ENCODE peak calls at places on chromosome 9, in four cellular contexts. One of them, this sample, is unnamed.

GRCh38 chr9:38337706-38338264 is 54.7 kb upstream of the ALDH1B1 start:
- DNase-seq in mesendoderm: no peak
- DNase-seq in H9: no peak
- DNase-seq in neuronal stem cell: no peak
- DNase-seq in this sample: no peak

GRCh38 chr9:2657427-2657826 is 35.8 kb downstream of the VLDLR start:
- DNase-seq in H9: no peak
- DNase-seq in mesendoderm: no peak
- DNase-seq in neuronal stem cell: no peak
- DNase-seq in this sample: no peak

GRCh38 chr9:132150256-132150655 is 11.6 kb upstream of the NTNG2 start:
- DNase-seq in mesendoderm: no peak
- DNase-seq in H9: no peak
- DNase-seq in neuronal stem cell: no peak
- DNase-seq in this sample: no peak

GRCh38 chr9:115146581-115147021 is 28.6 kb upstream of the TNC start:
- DNase-seq in neuronal stem cell: no peak
- DNase-seq in mesendoderm: peak; percentile 93
- DNase-seq in H9: no peak
- DNase-seq in this sample: peak; percentile 93

GRCh38 chr9:104993291-104993963 is 65.5 kb upstream of the ABCA1 start:
- DNase-seq in H9: peak; percentile 93
- DNase-seq in neuronal stem cell: peak; percentile 87
- DNase-seq in mesendoderm: peak; percentile 99
- DNase-seq in this sample: peak; percentile 96

GRCh38 chr9:79655571-79655970 is 83.8 kb downstream of the TLE4 start:
- DNase-seq in mesendoderm: no peak
- DNase-seq in neuronal stem cell: no peak
- DNase-seq in H9: no peak
- DNase-seq in this sample: peak; percentile 36

GRCh38 chr9:87387351-87388055 is 110.2 kb upstream of the DAPK1 start:
- DNase-seq in mesendoderm: peak; percentile 64
- DNase-seq in H9: no peak
- DNase-seq in neuronal stem cell: no peak
- DNase-seq in this sample: no peak

GRCh38 chr9:72139233-72139632 is 10.0 kb upstream of the GDA start:
- DNase-seq in mesendoderm: peak; percentile 40
- DNase-seq in neuronal stem cell: no peak
- DNase-seq in H9: no peak
- DNase-seq in this sample: no peak

GRCh38 chr9:97561501-97561900 is 60.0 kb downstream of the TMOD1 start:
- DNase-seq in H9: no peak
- DNase-seq in mesendoderm: no peak
- DNase-seq in neuronal stem cell: no peak
- DNase-seq in this sample: no peak

GRCh38 chr9:20981486-20981885 is 50.0 kb downstream of the HACD4 start:
- DNase-seq in H9: no peak
- DNase-seq in mesendoderm: no peak
- DNase-seq in neuronal stem cell: no peak
- DNase-seq in this sample: peak; percentile 63

GRCh38 chr9:95225016-95225745 is 92.3 kb downstream of the FANCC start:
- DNase-seq in neuronal stem cell: no peak
- DNase-seq in mesendoderm: no peak
- DNase-seq in H9: no peak
- DNase-seq in this sample: peak; percentile 33

GRCh38 chr9:37426846-37427245 is 4.3 kb downstream of the GRHPR start:
- DNase-seq in H9: no peak
- DNase-seq in mesendoderm: no peak
- DNase-seq in neuronal stem cell: no peak
- DNase-seq in this sample: no peak

GRCh38 chr9:37949576-37949975 is 45.6 kb upstream of the SLC25A51 start:
- DNase-seq in H9: no peak
- DNase-seq in mesendoderm: no peak
- DNase-seq in neuronal stem cell: no peak
- DNase-seq in this sample: no peak

GRCh38 chr9:22238809-22239684 is 207.6 kb upstream of the DMRTA1 start:
- DNase-seq in mesendoderm: peak; percentile 84
- DNase-seq in H9: no peak
- DNase-seq in neuronal stem cell: no peak
- DNase-seq in this sample: peak; percentile 79

GRCh38 chr9:752681-753200 is 88.8 kb upstream of the DMRT1 start:
- DNase-seq in H9: no peak
- DNase-seq in neuronal stem cell: no peak
- DNase-seq in mesendoderm: no peak
- DNase-seq in this sample: peak; percentile 70

GRCh38 chr9:89606567-89607311 is 1.9 kb downstream of the GADD45G start:
- DNase-seq in neuronal stem cell: peak; percentile 32
- DNase-seq in mesendoderm: peak; percentile 90
- DNase-seq in H9: peak; percentile 52
- DNase-seq in this sample: peak; percentile 50

GRCh38 chr9:111621895-111622480 is 9.1 kb upstream of the DNAJC25 start:
- DNase-seq in mesendoderm: no peak
- DNase-seq in H9: no peak
- DNase-seq in neuronal stem cell: no peak
- DNase-seq in this sample: peak; percentile 62

GRCh38 chr9:89608646-89609335 is 4.0 kb downstream of the GADD45G start:
- DNase-seq in H9: peak; percentile 15
- DNase-seq in neuronal stem cell: no peak
- DNase-seq in mesendoderm: no peak
- DNase-seq in this sample: no peak

GRCh38 chr9:108219664-108220063 is 636.1 kb downstream of the ACTL7B start:
- DNase-seq in neuronal stem cell: no peak
- DNase-seq in H9: no peak
- DNase-seq in mesendoderm: no peak
- DNase-seq in this sample: no peak

GRCh38 chr9:68730570-68731227 is 25.7 kb downstream of the PIP5K1B start:
- DNase-seq in mesendoderm: no peak
- DNase-seq in H9: no peak
- DNase-seq in neuronal stem cell: no peak
- DNase-seq in this sample: no peak

GRCh38 chr9:20570756-20571155 is 51.5 kb downstream of the MLLT3 start:
- DNase-seq in mesendoderm: no peak
- DNase-seq in neuronal stem cell: no peak
- DNase-seq in H9: no peak
- DNase-seq in this sample: peak; percentile 78

GRCh38 chr9:93525476-93525875 is 50.9 kb upstream of the PHF2 start:
- DNase-seq in neuronal stem cell: no peak
- DNase-seq in H9: no peak
- DNase-seq in mesendoderm: peak; percentile 25
- DNase-seq in this sample: no peak

GRCh38 chr9:115137511-115137910 is 19.6 kb upstream of the TNC start:
- DNase-seq in neuronal stem cell: no peak
- DNase-seq in H9: no peak
- DNase-seq in mesendoderm: peak; percentile 56
- DNase-seq in this sample: no peak

GRCh38 chr9:114799441-114799840 is 6.4 kb downstream of the TNFSF15 start:
- DNase-seq in mesendoderm: peak; percentile 89
- DNase-seq in neuronal stem cell: peak; percentile 56
- DNase-seq in H9: peak; percentile 40
- DNase-seq in this sample: peak; percentile 21

GRCh38 chr9:68705636-68706578 is 867 bp downstream of the PIP5K1B start:
- DNase-seq in mesendoderm: peak; percentile 52
- DNase-seq in H9: peak; percentile 29
- DNase-seq in neuronal stem cell: no peak
- DNase-seq in this sample: peak; percentile 33

GRCh38 chr9:20564650-20565049 is 57.6 kb downstream of the MLLT3 start:
- DNase-seq in H9: no peak
- DNase-seq in neuronal stem cell: no peak
- DNase-seq in mesendoderm: no peak
- DNase-seq in this sample: no peak

GRCh38 chr9:14303526-14303925 is 10.4 kb downstream of the NFIB start:
- DNase-seq in mesendoderm: no peak
- DNase-seq in H9: no peak
- DNase-seq in neuronal stem cell: no peak
- DNase-seq in this sample: no peak

DNA sequence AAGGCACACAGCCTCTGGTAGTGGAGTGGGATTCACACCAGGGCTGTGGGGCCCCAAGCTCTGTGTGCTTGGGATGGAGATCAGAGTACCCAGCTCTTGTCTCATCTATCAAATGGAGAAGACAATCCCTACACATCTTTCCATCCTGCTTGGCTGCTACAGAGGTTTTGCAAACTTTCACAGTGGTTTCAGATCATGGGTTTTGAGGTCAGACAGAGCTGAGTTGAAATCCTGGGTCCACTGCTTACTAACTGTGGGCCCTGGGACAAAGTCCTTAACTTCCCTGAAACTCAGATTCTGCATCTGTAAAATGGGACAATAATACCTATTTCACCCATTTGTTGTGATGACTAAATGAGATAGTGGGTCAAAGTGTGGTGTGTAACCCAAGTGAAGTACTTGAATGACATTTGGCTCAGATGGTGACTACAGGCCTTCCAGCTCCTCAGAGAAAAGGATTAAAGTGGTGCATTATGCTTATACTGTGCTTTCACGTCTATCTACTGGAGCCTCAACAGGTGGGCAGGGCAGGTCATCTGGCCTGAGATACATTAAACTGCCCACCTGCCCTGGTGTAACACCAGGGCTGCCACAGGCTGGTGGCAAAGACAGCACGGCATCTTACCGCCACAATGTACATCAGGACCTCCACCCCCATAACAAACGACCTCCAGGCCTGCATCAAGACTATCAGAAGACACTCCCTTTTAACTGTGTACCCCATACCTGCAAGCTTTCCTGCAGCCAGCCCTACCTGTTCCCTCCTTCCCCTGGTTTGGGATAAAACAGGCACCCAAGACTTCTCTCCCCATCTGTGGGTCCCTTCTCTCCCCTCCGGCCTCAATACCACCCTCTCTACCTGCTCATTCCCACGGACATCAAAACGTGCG is 774 bp upstream of the TRAF1 start:
- DNase-seq in neuronal stem cell: no peak
- DNase-seq in mesendoderm: no peak
- DNase-seq in H9: no peak
- DNase-seq in this sample: no peak
- H3K9ac ChIP-seq in neuronal stem cell: no peak overlapping the region
- H3K9ac ChIP-seq in mesendoderm: no peak overlapping the region
- H3K9ac ChIP-seq in H9: no peak overlapping the region
- H3K9ac ChIP-seq in this sample: no peak overlapping the region

GRCh38 chr9:23444658-23445057 is 381.4 kb downstream of the ELAVL2 start:
- DNase-seq in mesendoderm: no peak
- DNase-seq in H9: no peak
- DNase-seq in neuronal stem cell: no peak
- DNase-seq in this sample: no peak
- H3K23ac ChIP-seq in mesendoderm: no peak overlapping the region
- H3K23ac ChIP-seq in H9: no peak overlapping the region
- H3K23ac ChIP-seq in neuronal stem cell: no peak overlapping the region
- H3K23ac ChIP-seq in this sample: no peak overlapping the region

GRCh38 chr9:4287386-4287785 is 12.5 kb downstream of the GLIS3 start:
- DNase-seq in mesendoderm: no peak
- DNase-seq in neuronal stem cell: no peak
- DNase-seq in H9: no peak
- DNase-seq in this sample: no peak
- H4K8ac ChIP-seq in mesendoderm: no peak overlapping the region
- H4K8ac ChIP-seq in neuronal stem cell: no peak overlapping the region
- H4K8ac ChIP-seq in H9: no peak overlapping the region
- H4K8ac ChIP-seq in this sample: no peak overlapping the region

GRCh38 chr9:124139001-124139400 is 118.7 kb upstream of the NEK6 start:
- DNase-seq in neuronal stem cell: no peak
- DNase-seq in H9: no peak
- DNase-seq in mesendoderm: no peak
- DNase-seq in this sample: peak; percentile 82
- H3K9ac ChIP-seq in neuronal stem cell: no peak overlapping the region
- H3K9ac ChIP-seq in H9: no peak overlapping the region
- H3K9ac ChIP-seq in mesendoderm: no peak overlapping the region
- H3K9ac ChIP-seq in this sample: peak overlapping the region; percentile 83

DNA sequence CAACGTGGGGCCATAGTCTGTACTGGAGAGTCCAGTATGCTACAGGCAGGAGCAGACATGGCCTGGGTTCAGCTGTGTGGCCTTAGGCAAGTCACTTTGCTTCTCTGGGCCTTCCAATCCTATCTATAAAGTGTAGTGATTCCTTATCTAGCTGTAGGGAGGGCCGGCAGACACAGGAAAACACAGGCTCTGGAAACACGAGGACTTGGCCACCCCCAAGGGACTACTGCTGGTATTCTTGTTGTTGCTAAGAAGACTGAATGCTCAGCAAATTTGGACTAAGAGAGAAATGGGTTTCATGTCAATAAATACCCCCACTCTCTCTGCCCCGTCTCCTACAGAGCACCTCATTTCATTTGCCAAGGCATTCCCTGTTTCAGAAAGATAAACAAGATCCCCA is 105.9 kb downstream of the GABBR2 start:
- DNase-seq in H9: no peak
- DNase-seq in neuronal stem cell: no peak
- DNase-seq in mesendoderm: no peak
- DNase-seq in this sample: no peak
- H3K23ac ChIP-seq in H9: no peak overlapping the region
- H3K23ac ChIP-seq in neuronal stem cell: no peak overlapping the region
- H3K23ac ChIP-seq in mesendoderm: no peak overlapping the region
- H3K23ac ChIP-seq in this sample: no peak overlapping the region

DNA sequence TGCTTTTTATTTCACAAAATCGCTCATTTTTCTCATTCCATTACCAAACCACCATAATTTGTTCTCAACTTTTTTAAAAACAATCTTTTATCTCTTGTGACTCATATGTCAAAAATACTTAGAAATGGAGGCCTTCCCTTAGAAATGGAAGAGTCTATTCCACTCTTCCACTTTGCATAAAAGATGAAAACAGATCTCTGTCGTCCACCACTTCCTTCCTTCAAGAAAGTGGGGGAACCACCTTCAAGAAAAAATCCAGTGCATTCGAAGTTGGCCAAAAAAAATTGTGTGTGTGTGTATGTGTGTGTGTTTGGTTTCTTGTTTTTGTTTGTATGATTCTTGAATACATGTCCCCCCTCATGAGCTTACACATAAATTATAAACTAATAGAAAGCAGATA is 628.8 kb upstream of the DMAC1 start:
- DNase-seq in mesendoderm: no peak
- DNase-seq in neuronal stem cell: no peak
- DNase-seq in H9: no peak
- DNase-seq in this sample: no peak
- H4K8ac ChIP-seq in mesendoderm: no peak overlapping the region
- H4K8ac ChIP-seq in neuronal stem cell: no peak overlapping the region
- H4K8ac ChIP-seq in H9: no peak overlapping the region
- H4K8ac ChIP-seq in this sample: no peak overlapping the region

GRCh38 chr9:32398207-32398606 is 13.8 kb downstream of the ACO1 start:
- DNase-seq in mesendoderm: no peak
- DNase-seq in H9: no peak
- DNase-seq in neuronal stem cell: no peak
- DNase-seq in this sample: peak; percentile 62

GRCh38 chr9:32399110-32399815 is 14.8 kb downstream of the ACO1 start:
- DNase-seq in mesendoderm: no peak
- DNase-seq in H9: no peak
- DNase-seq in neuronal stem cell: no peak
- DNase-seq in this sample: no peak

GRCh38 chr9:32401471-32401870 is 17.0 kb downstream of the ACO1 start:
- DNase-seq in neuronal stem cell: no peak
- DNase-seq in H9: no peak
- DNase-seq in mesendoderm: no peak
- DNase-seq in this sample: no peak

GRCh38 chr9:32394381-32395049 is 10.1 kb downstream of the ACO1 start:
- DNase-seq in H9: no peak
- DNase-seq in neuronal stem cell: no peak
- DNase-seq in mesendoderm: peak; percentile 54
- DNase-seq in this sample: no peak

GRCh38 chr9:32395483-32396216 is 11.2 kb downstream of the ACO1 start:
- DNase-seq in H9: no peak
- DNase-seq in mesendoderm: no peak
- DNase-seq in neuronal stem cell: no peak
- DNase-seq in this sample: peak; percentile 89
- H3K9ac ChIP-seq in H9: no peak overlapping the region
- H3K9ac ChIP-seq in mesendoderm: no peak overlapping the region
- H3K9ac ChIP-seq in neuronal stem cell: no peak overlapping the region
- H3K9ac ChIP-seq in this sample: peak overlapping the region; percentile 46